ENCODE peak calls at places on chromosomes 1 and 21, in four cellular contexts. L, N, C and W are unnamed samples.

GRCh38 chr1:109529895-109530456 is 9.7 kb upstream of the GPR61 start:
- DNase-seq in L (no peak), N (no peak), C (no peak), W (no peak)

GRCh38 chr1:159218846-159219636 is 14.4 kb downstream of the ACKR1 start:
- DNase-seq in L (no peak), N (no peak), C (no peak), W (no peak)

GRCh38 chr1:34645109-34645688 is 109.6 kb upstream of the GJB5 start:
- DNase-seq in L (no peak), N (no peak), C (no peak), W (no peak)

GRCh38 chr21:39079617-39080016 is 103.6 kb downstream of the PSMG1 start:
- DNase-seq in L (peak; percentile 47), N (peak; percentile 44), C (peak; percentile 86), W (peak; percentile 60)

GRCh38 chr1:16130827-16131226 is 25.0 kb downstream of the EPHA2 start:
- DNase-seq in L (no peak), N (no peak), C (no peak), W (no peak)

GRCh38 chr1:42179900-42180329 is 15.4 kb upstream of the GUCA2A start:
- DNase-seq in L (no peak), N (no peak), C (no peak), W (no peak)

GRCh38 chr1:109827466-109827865 is 63.7 kb upstream of the EPS8L3 start:
- DNase-seq in L (no peak), N (no peak), C (no peak), W (no peak)

GRCh38 chr1:25065246-25066238 is 135.5 kb upstream of the RUNX3 start:
- DNase-seq in L (no peak), N (no peak), C (no peak), W (no peak)

GRCh38 chr1:166836733-166837132 is 2.5 kb upstream of the POGK start:
- DNase-seq in L (no peak), N (no peak), C (no peak), W (no peak)

GRCh38 chr1:238951809-238952208 is 434.6 kb upstream of the CHRM3 start:
- DNase-seq in L (peak; percentile 57), N (no peak), C (no peak), W (peak; percentile 29)

GRCh38 chr1:121586369-121587229 is 401.8 kb downstream of the SRGAP2C start:
- DNase-seq in L (peak; percentile 36), N (no peak), C (no peak), W (peak; percentile 71)

GRCh38 chr21:43262427-43262826 is 93.6 kb downstream of the CRYAA start:
- DNase-seq in L (no peak), N (no peak), C (peak; percentile 62), W (no peak)

GRCh38 chr21:36551731-36552457 is 72.0 kb upstream of the CLDN14 start:
- DNase-seq in L (no peak), N (no peak), C (peak; percentile 23), W (no peak)

GRCh38 chr1:17653728-17654351 is 101.3 kb upstream of the ACTL8 start:
- DNase-seq in L (peak; percentile 52), N (no peak), C (no peak), W (no peak)

GRCh38 chr1:203287109-203287893 is 18.0 kb upstream of the BTG2 start:
- DNase-seq in L (peak; percentile 58), N (no peak), C (peak; percentile 80), W (peak; percentile 58)

GRCh38 chr1:28091043-28091781 is 2.8 kb upstream of the EYA3 start:
- DNase-seq in L (peak; percentile 86), N (peak; percentile 46), C (peak; percentile 68), W (peak; percentile 86)

GRCh38 chr1:240091614-240092300 is at the start of gene FMN2:
- DNase-seq in L (peak; percentile 33), N (no peak), C (no peak), W (no peak)

GRCh38 chr1:183248989-183249691 is 63.1 kb downstream of the LAMC2 start:
- DNase-seq in L (no peak), N (no peak), C (no peak), W (no peak)

GRCh38 chr1:55129194-55129728 is 85.9 kb downstream of the USP24 start:
- DNase-seq in L (peak; percentile 49), N (no peak), C (peak; percentile 72), W (no peak)

GRCh38 chr21:31873696-31874599 is 1.1 kb downstream of the HUNK start:
- DNase-seq in L (peak; percentile 78), N (no peak), C (no peak), W (peak; percentile 51)

GRCh38 chr1:223010552-223011229 is 132.4 kb downstream of the TLR5 start:
- DNase-seq in L (no peak), N (no peak), C (no peak), W (no peak)
- H3K4me1 ChIP-seq in L (no peaks in the 10 kb centered on the region), N (no peaks in the 10 kb centered on the region), C (peaks cover 39% of the 10 kb centered on the region), W (peaks cover 16% of the 10 kb centered on the region)

GRCh38 chr1:12477936-12478611 is 139.9 kb downstream of the DHRS3 start:
- DNase-seq in L (peak; percentile 84), N (peak; percentile 64), C (peak; percentile 87), W (peak; percentile 69)
- H3K4me1 ChIP-seq in L (peaks cover 85% of the 10 kb centered on the region), N (peaks cover 5% of the 10 kb centered on the region), C (peaks cover 79% of the 10 kb centered on the region), W (peaks cover 76% of the 10 kb centered on the region)

DNA sequence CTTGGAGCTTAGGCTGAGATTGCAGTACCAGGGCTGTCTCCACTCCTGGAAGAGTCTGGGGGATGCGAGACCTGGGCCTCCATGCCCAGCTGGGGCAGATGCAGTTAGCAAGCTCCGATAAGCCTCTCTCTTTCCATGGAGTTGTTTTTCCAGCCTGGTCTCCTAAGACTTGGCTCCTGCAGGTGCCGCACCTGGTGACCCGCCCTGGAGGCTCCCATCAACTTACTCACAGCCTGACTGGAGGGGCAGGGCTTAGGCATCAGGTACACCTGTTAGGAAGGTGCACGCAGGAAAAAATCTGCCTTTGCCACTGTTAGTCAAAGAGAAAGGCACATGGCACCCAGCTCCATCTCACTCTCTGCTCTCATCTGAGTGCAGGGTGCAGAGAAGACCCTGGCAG is 198.1 kb upstream of the TMEM51 start:
- DNase-seq in L (peak; percentile 90), N (no peak), C (no peak), W (no peak)
- H3K4me1 ChIP-seq in L (peaks cover 27% of the 10 kb centered on the region), N (no peaks in the 10 kb centered on the region), C (peaks cover 28% of the 10 kb centered on the region), W (peaks cover 6% of the 10 kb centered on the region)

DNA sequence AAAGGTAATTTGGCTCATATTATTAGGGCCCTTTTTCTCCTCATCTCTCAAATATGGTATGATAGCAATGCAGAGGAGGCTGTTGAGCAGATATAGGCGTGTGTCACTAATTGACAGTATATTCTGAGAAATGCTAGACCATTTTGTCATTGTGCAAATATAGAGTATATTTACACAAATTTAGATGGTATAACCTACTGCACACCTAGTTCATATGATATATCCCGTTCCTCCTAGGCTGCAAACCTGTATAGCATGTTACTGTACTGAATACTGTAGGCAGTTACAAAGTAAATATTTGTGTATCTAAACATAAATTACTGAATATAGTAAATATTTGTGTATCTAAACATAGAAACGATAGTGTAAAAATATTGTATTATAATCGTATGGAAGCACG is 8.6 kb downstream of the ZBTB37 start:
- DNase-seq in L (no peak), N (no peak), C (no peak), W (no peak)
- H3K4me1 ChIP-seq in L (no peaks in the 10 kb centered on the region), N (no peaks in the 10 kb centered on the region), C (no peaks in the 10 kb centered on the region), W (peaks cover 3% of the 10 kb centered on the region)

GRCh38 chr1:82845371-82845770 is 1044.6 kb downstream of the ADGRL2 start:
- DNase-seq in L (no peak), N (no peak), C (no peak), W (no peak)
- H3K4me1 ChIP-seq in L (no peaks in the 10 kb centered on the region), N (no peaks in the 10 kb centered on the region), C (no peaks in the 10 kb centered on the region), W (no peaks in the 10 kb centered on the region)

GRCh38 chr1:36172017-36172747 is 16.2 kb downstream of the MAP7D1 start:
- DNase-seq in L (no peak), N (no peak), C (no peak), W (no peak)
- H3K4me1 ChIP-seq in L (peaks cover 13% of the 10 kb centered on the region), N (no peaks in the 10 kb centered on the region), C (peaks cover 59% of the 10 kb centered on the region), W (peaks cover 14% of the 10 kb centered on the region)

DNA sequence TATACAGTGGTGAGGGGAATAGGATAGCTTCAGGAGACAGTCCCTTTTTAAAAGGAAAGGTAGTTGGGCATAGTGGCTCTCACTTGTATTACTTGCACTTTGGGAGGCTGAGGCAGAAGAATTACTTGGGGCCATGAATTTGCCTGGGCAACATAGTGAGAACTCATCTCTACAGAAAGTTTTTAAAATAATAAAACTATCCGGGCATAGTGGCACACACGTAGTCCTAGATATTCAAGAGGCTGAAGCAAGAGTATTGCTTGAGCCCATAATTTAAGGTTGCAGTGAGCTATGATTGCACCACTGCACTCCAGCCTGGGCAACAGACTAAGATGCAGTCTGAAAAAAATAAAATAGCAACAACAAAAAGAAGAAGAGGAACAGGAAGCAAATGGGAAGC is 27.2 kb downstream of the GORAB start:
- DNase-seq in L (no peak), N (no peak), C (no peak), W (no peak)
- H3K4me1 ChIP-seq in L (peaks cover 12% of the 10 kb centered on the region), N (no peaks in the 10 kb centered on the region), C (peaks cover 23% of the 10 kb centered on the region), W (peaks cover 11% of the 10 kb centered on the region)